ENCODE peak calls at places on chromosome 9, in seven cellular contexts. H is AG04449, V is lung, X is coronary artery, W is endothelial cell of umbilical vein, T is heart left ventricle, I is astrocyte of the cerebellum. D is an unnamed sample.

GRCh38 chr9:105444130-105444529 is 3.7 kb upstream of the FSD1L start:
- DNase-seq in T (no peak), W (no peak), H (no peak), I (no peak), V (no peak), X (no peak), D (no peak)

GRCh38 chr9:113254991-113255390 is 20.4 kb downstream of the CDC26 start:
- DNase-seq in X (no peak), V (no peak), I (no peak), W (no peak), T (no peak), H (no peak), D (no peak)

GRCh38 chr9:125744616-125745387 is 2.4 kb upstream of the PBX3 start:
- DNase-seq in H (peak), T (no peak), I (peak), V (no peak), X (no peak), W (no peak), D (no peak)

GRCh38 chr9:127178646-127179632 is 56.5 kb upstream of the ANGPTL2 start:
- DNase-seq in X (peak), I (no peak), T (no peak), V (no peak), H (no peak), W (peak), D (peak)

GRCh38 chr9:128845186-128845931 is 15.8 kb upstream of the SPOUT1 start:
- DNase-seq in I (no peak), X (no peak), T (no peak), W (no peak), H (no peak), V (no peak), D (no peak)

GRCh38 chr9:121779381-121780117 is 128.1 kb downstream of the DAB2IP start:
- DNase-seq in W (peak), X (no peak), V (no peak), I (peak), H (no peak), T (peak), D (no peak)

GRCh38 chr9:127543221-127543620 is 68.9 kb upstream of the STXBP1 start:
- DNase-seq in X (no peak), H (no peak), V (no peak), T (no peak), W (no peak), I (no peak), D (no peak)

GRCh38 chr9:115165233-115165632 is 47.3 kb upstream of the TNC start:
- DNase-seq in X (no peak), V (no peak), H (no peak), T (no peak), W (no peak), I (no peak), D (no peak)

GRCh38 chr9:127523312-127523851 is 72.1 kb downstream of the LRSAM1 start:
- DNase-seq in H (no peak), V (no peak), T (no peak), I (no peak), W (no peak), X (peak), D (no peak)

DNA sequence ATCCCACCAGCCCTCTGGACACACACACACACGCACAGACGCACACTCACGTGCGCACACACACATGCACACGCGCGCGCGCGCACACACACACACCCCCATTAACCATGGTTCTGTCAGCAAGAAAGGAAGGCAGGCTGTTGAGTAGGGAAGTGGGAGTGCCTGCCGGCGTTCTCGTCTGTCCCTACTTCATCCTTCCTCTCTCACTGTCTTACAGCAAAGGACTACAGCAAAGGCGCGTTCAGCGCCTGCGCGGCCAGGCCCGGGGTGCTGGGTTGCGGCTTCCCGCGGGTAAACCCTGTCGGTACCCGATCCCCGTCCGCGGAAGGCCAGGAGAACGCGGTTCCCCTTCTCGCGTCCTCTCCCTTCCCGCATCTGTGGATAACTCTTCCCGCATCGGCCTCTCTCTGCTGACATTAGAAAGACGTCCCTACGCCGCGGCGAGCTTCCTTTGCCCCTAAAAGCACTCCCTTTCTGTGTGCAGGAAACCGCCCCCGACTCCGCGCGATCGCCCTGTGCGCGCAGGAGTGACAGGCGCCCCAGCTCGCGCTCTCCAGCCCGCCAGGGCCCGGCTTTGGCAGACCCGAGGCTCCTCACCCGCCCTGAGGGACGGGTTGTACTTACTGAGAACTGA is 219.2 kb downstream of the AGTPBP1 start:
- DNase-seq in X (no peak), T (peak), I (no peak), V (no peak), H (no peak), W (peak), D (no peak)
- H3K4me3 ChIP-seq in X (peak), T (no peak), I (peak), V (peak), H (peak), W (peak), D (no peak)

DNA sequence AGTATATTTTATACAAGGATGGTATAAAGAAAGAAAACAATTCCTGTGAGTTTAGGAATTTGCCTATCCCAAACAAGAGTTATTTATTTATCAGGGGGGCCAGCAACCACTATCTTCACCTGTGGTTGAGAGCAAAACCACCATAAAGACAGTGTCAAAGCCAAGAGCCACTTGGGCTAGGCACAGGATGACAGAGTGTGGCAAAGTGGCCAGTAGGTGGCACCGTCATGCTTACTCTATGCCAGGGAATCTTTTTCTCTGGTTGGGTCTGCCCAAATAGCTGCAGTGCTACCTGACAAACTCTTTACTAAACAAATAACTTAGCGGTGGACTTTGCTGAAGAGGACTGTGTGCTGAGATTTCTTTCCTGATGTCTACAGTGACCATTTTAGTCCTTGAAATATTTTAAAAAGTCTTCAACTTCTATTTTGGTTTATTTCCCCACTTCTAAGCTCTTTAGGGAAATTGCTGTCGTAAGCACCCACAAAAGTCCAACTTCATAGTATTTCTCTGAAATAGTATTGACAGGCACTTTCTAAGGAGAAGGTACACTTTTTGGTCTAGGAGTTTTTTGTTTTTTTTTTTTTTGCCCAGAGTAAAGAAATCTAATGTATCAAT is 285.0 kb downstream of the RFX3 start:
- DNase-seq in H (no peak), I (peak), T (peak), X (no peak), V (peak), W (peak), D (peak)
- TF ChIP-seq CTCF in H (peak), I (peak), T (peak), X (peak), V (peak), W (peak), D (peak)

DNA sequence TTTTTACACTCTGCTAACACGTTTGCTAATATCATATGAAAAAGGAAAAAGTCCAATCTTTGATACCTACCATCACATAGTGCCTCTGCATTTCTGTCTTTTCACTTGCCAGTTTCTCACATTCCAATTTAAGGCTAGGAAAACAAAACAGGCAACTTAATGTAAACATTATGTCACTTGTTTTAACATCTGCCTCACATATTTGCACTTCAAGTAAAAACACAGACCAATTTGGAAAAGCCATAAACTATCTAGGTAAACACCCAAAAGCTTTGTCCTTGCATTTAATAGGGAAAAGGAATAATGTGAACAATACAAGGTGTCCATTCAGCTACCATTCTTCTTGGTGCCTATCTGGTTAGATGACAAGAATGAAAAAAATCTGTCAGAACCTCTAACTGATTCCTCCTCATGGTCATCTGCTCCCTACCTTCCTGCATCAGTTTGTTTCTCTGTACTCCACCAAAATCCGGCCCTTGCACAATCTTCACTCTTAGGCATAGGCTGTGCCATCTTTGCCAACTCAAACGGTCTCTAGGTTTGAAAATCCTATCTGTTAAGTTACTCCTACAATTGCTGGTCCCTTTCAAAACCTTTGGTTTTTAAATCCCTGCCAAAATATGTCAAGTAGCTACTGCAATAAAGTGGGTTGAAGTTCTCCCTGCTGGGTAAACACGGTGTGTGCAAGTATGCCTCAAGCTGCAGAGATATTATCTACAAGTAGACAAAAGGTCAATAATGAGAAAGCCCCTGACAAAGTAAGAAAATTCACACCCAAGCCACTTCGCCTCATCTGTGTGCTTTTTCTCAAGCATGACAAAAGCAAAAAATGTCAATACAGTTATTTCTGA is 3.4 kb downstream of the TLE1 start:
- DNase-seq in H (no peak), T (no peak), I (no peak), X (no peak), V (no peak), W (peak), D (peak)
- H3K4me3 ChIP-seq in H (no peak), T (peak), I (peak), X (peak), V (no peak), W (peak), D (no peak)

GRCh38 chr9:6552033-6552737 is 93.3 kb downstream of the GLDC start:
- DNase-seq in V (no peak), W (peak), T (no peak), I (peak), H (no peak), X (no peak), D (no peak)
- TF ChIP-seq CTCF in V (no peak), W (peak), T (no peak), I (peak), H (peak), X (no peak), D (no peak)